ENCODE peak calls at places on chromosomes 2 and 18, in four cellular contexts. D is HepG2, R is SK-N-SH, U is GM12878. P is an unnamed sample.

GRCh38 chr2:106869512-106870276 is 16.3 kb downstream of the ST6GAL2 start:
- DNase-seq in U (no peak), D (no peak), R (no peak), P (no peak)

GRCh38 chr2:62505649-62506420 is at the start of gene TMEM17:
- DNase-seq in D (no peak), R (peak; percentile 94), U (peak; percentile 35), P (peak; percentile 83)

GRCh38 chr2:207463996-207464395 is 65.8 kb upstream of the CREB1 start:
- DNase-seq in D (no peak), R (no peak), U (no peak), P (no peak)

GRCh38 chr2:56299166-56299806 is 115.5 kb downstream of the CCDC85A start:
- DNase-seq in D (no peak), U (no peak), R (no peak), P (no peak)

GRCh38 chr2:42613281-42614064 is 45.0 kb downstream of the MTA3 start:
- DNase-seq in D (no peak), U (no peak), R (no peak), P (no peak)

GRCh38 chr18:57737661-57738060 is 65.5 kb downstream of the ATP8B1 start:
- DNase-seq in D (peak; percentile 83), R (no peak), U (no peak), P (no peak)

GRCh38 chr2:173869830-173870229 is 95.3 kb downstream of the SP3 start:
- DNase-seq in U (no peak), R (no peak), D (no peak), P (no peak)

GRCh38 chr2:146489386-146489785 is 1355.4 kb upstream of the ACVR2A start:
- DNase-seq in D (no peak), R (no peak), U (no peak), P (no peak)

GRCh38 chr2:239178954-239179353 is 221.9 kb downstream of the HDAC4 start:
- DNase-seq in U (no peak), D (no peak), R (no peak), P (no peak)

GRCh38 chr2:29187926-29188325 is 72.7 kb downstream of the CLIP4 start:
- DNase-seq in R (no peak), D (no peak), U (no peak), P (no peak)

GRCh38 chr2:219430633-219431615 is 3.7 kb upstream of the SPEG start:
- DNase-seq in U (no peak), D (peak; percentile 21), R (peak; percentile 89), P (no peak)

GRCh38 chr18:42578781-42579180 is 536.7 kb downstream of the RIT2 start:
- DNase-seq in D (no peak), R (no peak), U (no peak), P (no peak)

GRCh38 chr18:77114564-77115391 is 17.8 kb downstream of the MBP start:
- DNase-seq in U (no peak), D (peak; percentile 93), R (no peak), P (no peak)

GRCh38 chr2:237591379-237591881 is 896 bp upstream of the RAB17 start:
- DNase-seq in R (no peak), D (no peak), U (no peak), P (peak; percentile 12)

DNA sequence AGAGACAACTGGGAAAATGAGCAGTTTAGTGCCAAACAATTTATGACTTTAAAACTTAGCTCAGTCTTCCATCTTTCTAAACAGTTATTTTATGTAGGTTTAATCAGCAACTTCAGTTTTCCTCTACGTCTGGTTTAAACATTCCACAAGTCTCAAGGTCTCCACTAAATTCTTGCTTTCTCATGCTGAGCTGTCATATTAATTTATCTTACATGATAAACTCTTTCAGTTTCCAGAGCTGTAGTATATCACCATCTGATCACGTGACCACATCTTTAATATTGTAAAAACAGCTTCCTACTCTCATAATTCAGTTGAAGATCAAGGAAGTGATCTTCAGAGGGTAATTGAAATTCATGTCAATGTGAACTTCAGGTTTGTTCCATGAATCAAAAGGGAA is 158.6 kb downstream of the ZNF804A start:
- DNase-seq in U (no peak), D (no peak), R (no peak), P (no peak)
- TF ChIP-seq NFIC in U (no peak), D (no peak), R (no peak), P (no peak)

DNA sequence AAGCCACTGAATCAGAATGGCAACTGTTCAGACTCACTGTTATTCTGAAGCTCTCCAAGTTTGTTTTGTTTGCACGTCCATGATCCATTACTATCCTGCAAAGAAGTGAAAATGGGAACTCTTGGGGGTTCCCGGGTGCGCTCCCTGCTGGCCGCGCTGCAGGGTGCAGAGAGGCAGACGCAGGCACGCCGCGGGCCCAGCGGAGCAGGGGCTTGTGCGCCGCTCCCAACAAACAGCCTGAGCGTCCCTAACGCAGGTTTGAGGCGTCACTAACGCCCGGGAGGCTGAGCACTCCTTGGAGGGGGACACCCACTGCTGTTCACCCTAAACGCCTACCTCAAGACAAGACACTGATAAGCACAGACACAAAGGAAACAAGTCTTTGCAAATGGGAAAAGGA is 14.3 kb upstream of the PIEZO2 start:
- DNase-seq in U (no peak), D (no peak), R (peak; percentile 47), P (no peak)
- TF ChIP-seq NFIC in U (no peak), D (no peak), R (no peak), P (no peak)

GRCh38 chr18:22836932-22837331 is 96.2 kb upstream of the RBBP8 start:
- DNase-seq in R (no peak), D (no peak), U (no peak), P (no peak)

GRCh38 chr18:22838221-22838620 is 94.9 kb upstream of the RBBP8 start:
- DNase-seq in R (no peak), U (no peak), D (no peak), P (no peak)

GRCh38 chr18:22840606-22841144 is 92.5 kb upstream of the RBBP8 start:
- DNase-seq in D (no peak), R (no peak), U (no peak), P (no peak)

GRCh38 chr18:22839488-22839930 is 93.6 kb upstream of the RBBP8 start:
- DNase-seq in U (no peak), R (no peak), D (no peak), P (no peak)

GRCh38 chr18:22838639-22839487 is 94.3 kb upstream of the RBBP8 start:
- DNase-seq in U (peak; percentile 8), R (no peak), D (no peak), P (no peak)
- TF ChIP-seq NFIC in U (no peak), R (no peak), D (no peak), P (no peak)

GRCh38 chr18:9814431-9814830 is 71.3 kb upstream of the TXNDC2 start:
- DNase-seq in U (no peak), R (no peak), D (peak; percentile 75), P (no peak)
- TF ChIP-seq NFIC in U (no peak), R (no peak), D (peak; percentile 84), P (no peak)

GRCh38 chr18:32026491-32027086 is 8.0 kb downstream of the RNF125 start:
- DNase-seq in U (no peak), D (no peak), R (no peak), P (no peak)
- TF ChIP-seq NFIC in U (no peak), D (no peak), R (no peak), P (no peak)

GRCh38 chr2:84290537-84290936 is 168.5 kb downstream of the SUCLG1 start:
- DNase-seq in R (no peak), U (no peak), D (no peak), P (peak; percentile 23)
- TF ChIP-seq NFIC in R (no peak), U (no peak), D (no peak), P (no peak)

GRCh38 chr2:197310271-197310939 is at the start of gene ANKRD44:
- DNase-seq in R (peak; percentile 95), U (no peak), D (peak; percentile 47), P (peak; percentile 51)
- TF ChIP-seq NFIC in R (no peak), U (no peak), D (no peak), P (no peak)

GRCh38 chr2:98805412-98806265 is 74.7 kb upstream of the MGAT4A start:
- DNase-seq in D (peak; percentile 83), U (no peak), R (peak; percentile 42), P (no peak)
- TF ChIP-seq NFIC in D (no peak), U (no peak), R (no peak), P (no peak)

DNA sequence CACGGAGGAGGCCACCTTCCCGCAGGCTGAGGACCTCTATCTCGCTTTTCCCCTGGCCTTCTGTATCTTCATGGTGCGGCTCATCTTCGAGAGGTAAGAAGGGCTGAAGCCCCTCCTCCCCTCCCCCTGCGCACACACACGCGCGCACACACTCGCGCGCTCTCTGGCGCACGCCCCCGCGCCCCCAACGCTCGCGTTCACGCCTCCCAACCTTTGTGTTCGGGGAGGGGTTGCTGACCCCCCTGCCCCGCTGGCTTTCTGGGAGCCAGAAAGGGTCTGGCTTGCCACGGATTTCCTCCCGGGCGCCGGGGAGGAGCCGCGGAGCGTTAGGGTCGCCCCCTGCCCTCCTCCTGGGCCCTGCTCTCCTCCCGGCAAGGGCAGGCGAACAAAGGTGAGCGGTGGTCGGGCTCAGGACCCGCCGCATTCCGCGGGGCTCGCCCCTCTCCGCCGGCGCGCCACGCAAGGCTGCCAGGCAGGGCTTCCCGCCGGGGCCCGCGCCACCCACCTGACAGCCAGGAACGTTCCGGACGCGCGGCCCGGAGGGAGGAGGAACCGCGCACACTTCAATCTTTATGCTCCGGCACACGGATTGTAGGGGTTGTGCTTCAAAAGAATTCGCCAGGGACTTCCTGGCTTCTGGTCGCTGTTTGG is 579 bp downstream of the CERS6 start:
- DNase-seq in U (no peak), R (peak; percentile 82), D (peak; percentile 40), P (peak; percentile 64)
- TF ChIP-seq NFIC in U (no peak), R (no peak), D (no peak), P (no peak)

GRCh38 chr2:101859604-101860003 is 132.2 kb upstream of the IL1R2 start:
- DNase-seq in R (no peak), D (no peak), U (no peak), P (no peak)

GRCh38 chr2:101855776-101856175 is 136.0 kb upstream of the IL1R2 start:
- DNase-seq in R (no peak), D (no peak), U (no peak), P (no peak)

GRCh38 chr2:101858910-101859309 is 132.8 kb upstream of the IL1R2 start:
- DNase-seq in R (no peak), U (no peak), D (no peak), P (no peak)

GRCh38 chr2:101860157-101860556 is 131.6 kb upstream of the IL1R2 start:
- DNase-seq in U (no peak), D (no peak), R (no peak), P (no peak)

GRCh38 chr2:101858246-101858645 is 133.5 kb upstream of the IL1R2 start:
- DNase-seq in U (no peak), D (no peak), R (no peak), P (no peak)
- TF ChIP-seq NFIC in U (no peak), D (no peak), R (no peak), P (no peak)